ENCODE peak calls at places on chromosomes 5 and 9, in five cellular contexts. One of them, this sample, is unnamed.

GRCh38 chr5:134345996-134346395 is 21.0 kb downstream of the CDKL3 start:
- DNase-seq in OCI-LY7: no peak
- DNase-seq in GM12864: no peak
- DNase-seq in colonic mucosa: no peak
- DNase-seq in dorsolateral prefrontal cortex: no peak
- DNase-seq in this sample: no peak

GRCh38 chr9:130304141-130304540 is 38.6 kb downstream of the HMCN2 start:
- DNase-seq in GM12864: no peak
- DNase-seq in dorsolateral prefrontal cortex: no peak
- DNase-seq in colonic mucosa: no peak
- DNase-seq in OCI-LY7: no peak
- DNase-seq in this sample: no peak

GRCh38 chr9:5626727-5627634 is 1.9 kb upstream of the RIC1 start:
- DNase-seq in OCI-LY7: peak
- DNase-seq in GM12864: peak
- DNase-seq in dorsolateral prefrontal cortex: no peak
- DNase-seq in colonic mucosa: peak
- DNase-seq in this sample: peak

GRCh38 chr5:39850291-39850690 is 425.5 kb upstream of the DAB2 start:
- DNase-seq in OCI-LY7: no peak
- DNase-seq in GM12864: no peak
- DNase-seq in dorsolateral prefrontal cortex: no peak
- DNase-seq in colonic mucosa: no peak
- DNase-seq in this sample: no peak

GRCh38 chr5:174319551-174319950 is 274.0 kb downstream of the NSG2 start:
- DNase-seq in dorsolateral prefrontal cortex: no peak
- DNase-seq in GM12864: no peak
- DNase-seq in colonic mucosa: no peak
- DNase-seq in OCI-LY7: no peak
- DNase-seq in this sample: no peak

GRCh38 chr9:14383296-14383695 is 69.4 kb upstream of the NFIB start:
- DNase-seq in GM12864: no peak
- DNase-seq in colonic mucosa: no peak
- DNase-seq in dorsolateral prefrontal cortex: no peak
- DNase-seq in OCI-LY7: no peak
- DNase-seq in this sample: no peak

GRCh38 chr9:129703121-129703520 is 37.7 kb downstream of the PRRX2 start:
- DNase-seq in colonic mucosa: no peak
- DNase-seq in OCI-LY7: no peak
- DNase-seq in dorsolateral prefrontal cortex: no peak
- DNase-seq in GM12864: no peak
- DNase-seq in this sample: no peak

GRCh38 chr5:19240150-19240549 is 747.9 kb downstream of the CDH18 start:
- DNase-seq in GM12864: no peak
- DNase-seq in OCI-LY7: no peak
- DNase-seq in dorsolateral prefrontal cortex: no peak
- DNase-seq in colonic mucosa: no peak
- DNase-seq in this sample: no peak

GRCh38 chr9:128689293-128689770 is 310 bp downstream of the SET start:
- DNase-seq in OCI-LY7: no peak
- DNase-seq in colonic mucosa: peak
- DNase-seq in GM12864: no peak
- DNase-seq in dorsolateral prefrontal cortex: peak
- DNase-seq in this sample: no peak

GRCh38 chr9:2565676-2566340 is 55.8 kb upstream of the VLDLR start:
- DNase-seq in dorsolateral prefrontal cortex: no peak
- DNase-seq in colonic mucosa: no peak
- DNase-seq in OCI-LY7: no peak
- DNase-seq in GM12864: no peak
- DNase-seq in this sample: no peak

GRCh38 chr5:179840321-179840720 is 18.3 kb downstream of the MRNIP start:
- DNase-seq in colonic mucosa: no peak
- DNase-seq in GM12864: no peak
- DNase-seq in dorsolateral prefrontal cortex: no peak
- DNase-seq in OCI-LY7: no peak
- DNase-seq in this sample: no peak

GRCh38 chr9:23622396-23622795 is 203.6 kb downstream of the ELAVL2 start:
- DNase-seq in OCI-LY7: no peak
- DNase-seq in dorsolateral prefrontal cortex: no peak
- DNase-seq in colonic mucosa: no peak
- DNase-seq in GM12864: no peak
- DNase-seq in this sample: no peak

GRCh38 chr5:110851357-110851756 is 112.5 kb downstream of the SLC25A46 start:
- DNase-seq in OCI-LY7: no peak
- DNase-seq in colonic mucosa: no peak
- DNase-seq in GM12864: no peak
- DNase-seq in dorsolateral prefrontal cortex: no peak
- DNase-seq in this sample: no peak

GRCh38 chr9:119026120-119026519 is 343.1 kb downstream of the BRINP1 start:
- DNase-seq in dorsolateral prefrontal cortex: peak
- DNase-seq in GM12864: no peak
- DNase-seq in colonic mucosa: no peak
- DNase-seq in OCI-LY7: no peak
- DNase-seq in this sample: no peak

GRCh38 chr5:113917997-113918396 is 404.5 kb downstream of the YTHDC2 start:
- DNase-seq in OCI-LY7: no peak
- DNase-seq in colonic mucosa: no peak
- DNase-seq in GM12864: no peak
- DNase-seq in dorsolateral prefrontal cortex: no peak
- DNase-seq in this sample: no peak

GRCh38 chr5:109844148-109844547 is 154.4 kb downstream of the MAN2A1 start:
- DNase-seq in GM12864: no peak
- DNase-seq in dorsolateral prefrontal cortex: no peak
- DNase-seq in OCI-LY7: no peak
- DNase-seq in colonic mucosa: no peak
- DNase-seq in this sample: no peak

GRCh38 chr5:35803221-35803651 is 53.5 kb upstream of the IL7R start:
- DNase-seq in GM12864: no peak
- DNase-seq in colonic mucosa: no peak
- DNase-seq in OCI-LY7: peak
- DNase-seq in dorsolateral prefrontal cortex: peak
- DNase-seq in this sample: peak

GRCh38 chr9:132994410-132995120 is 16.1 kb downstream of the GFI1B start:
- DNase-seq in colonic mucosa: peak
- DNase-seq in GM12864: peak
- DNase-seq in OCI-LY7: peak
- DNase-seq in dorsolateral prefrontal cortex: no peak
- DNase-seq in this sample: peak

GRCh38 chr9:15189491-15189890 is 117.5 kb downstream of the TTC39B start:
- DNase-seq in dorsolateral prefrontal cortex: no peak
- DNase-seq in OCI-LY7: no peak
- DNase-seq in colonic mucosa: no peak
- DNase-seq in GM12864: no peak
- DNase-seq in this sample: no peak

GRCh38 chr5:170355601-170356098 is 33.5 kb downstream of the KCNMB1 start:
- DNase-seq in OCI-LY7: no peak
- DNase-seq in colonic mucosa: no peak
- DNase-seq in GM12864: no peak
- DNase-seq in dorsolateral prefrontal cortex: no peak
- DNase-seq in this sample: no peak

GRCh38 chr5:20028506-20028905 is 40.5 kb upstream of the CDH18 start:
- DNase-seq in OCI-LY7: no peak
- DNase-seq in GM12864: no peak
- DNase-seq in colonic mucosa: no peak
- DNase-seq in dorsolateral prefrontal cortex: no peak
- DNase-seq in this sample: no peak

GRCh38 chr5:170503970-170504525 is at the start of gene KCNIP1:
- DNase-seq in GM12864: no peak
- DNase-seq in dorsolateral prefrontal cortex: peak
- DNase-seq in OCI-LY7: no peak
- DNase-seq in colonic mucosa: no peak
- DNase-seq in this sample: no peak

GRCh38 chr5:524442-525163 is at the start of gene SLC9A3:
- DNase-seq in dorsolateral prefrontal cortex: no peak
- DNase-seq in colonic mucosa: no peak
- DNase-seq in GM12864: no peak
- DNase-seq in OCI-LY7: no peak
- DNase-seq in this sample: no peak

GRCh38 chr5:128674837-128675446 is 136.9 kb upstream of the FBN2 start:
- DNase-seq in OCI-LY7: peak
- DNase-seq in colonic mucosa: peak
- DNase-seq in GM12864: no peak
- DNase-seq in dorsolateral prefrontal cortex: no peak
- DNase-seq in this sample: peak

GRCh38 chr5:158623971-158624370 is 475.7 kb downstream of the EBF1 start:
- DNase-seq in colonic mucosa: no peak
- DNase-seq in dorsolateral prefrontal cortex: no peak
- DNase-seq in OCI-LY7: no peak
- DNase-seq in GM12864: no peak
- DNase-seq in this sample: no peak

GRCh38 chr5:169656125-169656990 is 19.3 kb downstream of the DOCK2 start:
- DNase-seq in GM12864: peak
- DNase-seq in dorsolateral prefrontal cortex: no peak
- DNase-seq in OCI-LY7: no peak
- DNase-seq in colonic mucosa: no peak
- DNase-seq in this sample: peak

GRCh38 chr9:88772602-88773001 is 218.7 kb upstream of the S1PR3 start:
- DNase-seq in colonic mucosa: no peak
- DNase-seq in dorsolateral prefrontal cortex: no peak
- DNase-seq in GM12864: no peak
- DNase-seq in OCI-LY7: no peak
- DNase-seq in this sample: no peak

GRCh38 chr9:78311075-78311474 is 14.2 kb downstream of the PSAT1 start:
- DNase-seq in dorsolateral prefrontal cortex: no peak
- DNase-seq in OCI-LY7: no peak
- DNase-seq in GM12864: no peak
- DNase-seq in colonic mucosa: no peak
- DNase-seq in this sample: no peak

GRCh38 chr5:141969783-141970741 is 1.2 kb downstream of the RNF14 start:
- DNase-seq in GM12864: no peak
- DNase-seq in dorsolateral prefrontal cortex: no peak
- DNase-seq in colonic mucosa: no peak
- DNase-seq in OCI-LY7: peak
- DNase-seq in this sample: peak

GRCh38 chr9:4887556-4887955 is 94.8 kb downstream of the RCL1 start:
- DNase-seq in GM12864: no peak
- DNase-seq in colonic mucosa: no peak
- DNase-seq in dorsolateral prefrontal cortex: peak
- DNase-seq in OCI-LY7: no peak
- DNase-seq in this sample: no peak

GRCh38 chr9:26266111-26266791 is 588.0 kb upstream of the TUSC1 start:
- DNase-seq in dorsolateral prefrontal cortex: no peak
- DNase-seq in GM12864: no peak
- DNase-seq in OCI-LY7: no peak
- DNase-seq in colonic mucosa: no peak
- DNase-seq in this sample: no peak

GRCh38 chr9:134403682-134404301 is 77.5 kb downstream of the RXRA start:
- DNase-seq in dorsolateral prefrontal cortex: peak
- DNase-seq in colonic mucosa: peak
- DNase-seq in OCI-LY7: no peak
- DNase-seq in GM12864: no peak
- DNase-seq in this sample: peak

GRCh38 chr9:93579711-93580516 is 3.5 kb downstream of the PHF2 start:
- DNase-seq in OCI-LY7: no peak
- DNase-seq in colonic mucosa: no peak
- DNase-seq in GM12864: no peak
- DNase-seq in dorsolateral prefrontal cortex: no peak
- DNase-seq in this sample: no peak
- H3K4me3 ChIP-seq in OCI-LY7: no peak
- H3K4me3 ChIP-seq in colonic mucosa: no peak
- H3K4me3 ChIP-seq in GM12864: no peak
- H3K4me3 ChIP-seq in dorsolateral prefrontal cortex: no peak
- H3K4me3 ChIP-seq in this sample: no peak

DNA sequence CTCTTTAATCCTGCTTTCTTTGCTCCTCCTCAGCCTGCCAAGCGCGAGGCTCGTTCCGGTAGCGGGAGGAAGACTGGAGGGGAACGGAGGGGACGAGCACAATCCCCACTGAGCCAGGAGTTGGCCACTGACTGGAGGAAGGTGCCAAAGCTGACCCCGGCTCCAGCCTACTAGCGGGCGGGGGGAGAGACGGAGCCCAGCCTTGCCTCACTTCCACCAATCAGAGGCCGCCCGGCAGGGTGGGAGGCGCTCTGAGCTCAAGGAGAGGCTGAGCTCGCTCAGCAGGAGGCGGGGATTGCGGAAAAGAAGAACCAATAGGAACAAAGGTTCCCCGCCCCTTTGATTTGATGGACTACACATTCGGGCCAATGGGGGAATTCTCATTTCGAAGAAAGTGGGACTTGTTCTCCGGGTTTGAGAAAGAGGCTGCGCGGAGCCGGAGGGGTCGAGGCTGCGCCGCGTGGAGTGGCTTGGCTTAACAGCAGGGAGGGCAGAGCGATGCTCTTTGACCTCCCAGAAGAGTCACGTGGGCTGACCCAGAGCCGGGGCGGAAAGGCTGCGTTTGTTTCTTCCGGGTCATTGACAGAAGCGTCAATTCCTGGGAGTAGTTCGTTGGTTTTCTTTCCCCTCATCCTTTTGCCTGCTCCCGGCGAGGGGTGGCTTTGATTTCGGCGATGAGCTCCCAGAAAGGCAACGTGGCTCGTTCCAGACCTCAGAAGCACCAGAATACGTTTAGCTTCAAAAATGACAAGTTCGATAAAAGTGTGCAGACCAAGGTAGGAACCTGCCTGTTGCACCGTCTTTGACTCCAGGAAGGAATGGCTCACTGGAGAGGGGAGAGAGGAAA is at the start of the genes ABHD17B and C9orf85:
- DNase-seq in GM12864: peak
- DNase-seq in colonic mucosa: peak
- DNase-seq in OCI-LY7: peak
- DNase-seq in dorsolateral prefrontal cortex: peak
- DNase-seq in this sample: peak
- TF ChIP-seq CTCF in GM12864: no peak
- TF ChIP-seq CTCF in colonic mucosa: no peak
- TF ChIP-seq CTCF in OCI-LY7: no peak
- TF ChIP-seq CTCF in dorsolateral prefrontal cortex: no peak
- TF ChIP-seq CTCF in this sample: no peak

DNA sequence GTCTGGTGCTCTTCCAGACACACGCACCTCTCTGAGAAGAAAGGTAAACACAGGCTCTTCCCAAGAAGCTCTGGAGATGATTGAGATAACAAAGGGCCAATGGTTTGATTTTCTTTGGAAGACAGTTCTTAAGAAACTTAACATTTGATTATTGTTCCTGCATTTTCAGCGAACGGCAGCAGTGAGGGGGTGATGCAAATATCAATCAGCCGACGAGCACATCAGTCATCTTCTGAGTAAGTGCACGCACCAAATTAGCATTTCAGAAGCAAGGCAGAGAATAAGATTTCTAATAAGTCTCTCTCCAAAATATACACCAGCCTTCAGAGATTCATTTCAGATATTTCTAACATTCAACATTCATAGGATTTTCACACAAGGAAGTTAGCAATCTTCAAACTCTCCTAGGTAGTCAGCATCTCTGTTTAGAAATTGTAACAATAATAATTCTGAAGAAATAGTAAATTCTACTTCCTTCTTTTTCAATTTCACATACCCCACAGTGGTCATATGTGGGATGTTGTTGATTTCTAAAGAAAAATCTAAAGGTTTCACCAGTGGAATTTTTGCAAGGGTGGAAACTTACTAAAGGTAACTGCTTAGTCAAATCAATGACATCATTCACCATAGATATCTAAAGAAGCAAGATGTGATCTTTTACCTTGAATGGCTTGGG is 250.3 kb downstream of the SEC61B start:
- DNase-seq in GM12864: no peak
- DNase-seq in OCI-LY7: no peak
- DNase-seq in colonic mucosa: no peak
- DNase-seq in dorsolateral prefrontal cortex: no peak
- DNase-seq in this sample: no peak
- H3K4me3 ChIP-seq in GM12864: no peak
- H3K4me3 ChIP-seq in OCI-LY7: no peak
- H3K4me3 ChIP-seq in colonic mucosa: no peak
- H3K4me3 ChIP-seq in dorsolateral prefrontal cortex: no peak
- H3K4me3 ChIP-seq in this sample: no peak

GRCh38 chr5:173091981-173092380 is 35.8 kb downstream of the CREBRF start:
- DNase-seq in GM12864: no peak
- DNase-seq in OCI-LY7: no peak
- DNase-seq in dorsolateral prefrontal cortex: no peak
- DNase-seq in colonic mucosa: no peak
- DNase-seq in this sample: no peak
- TF ChIP-seq CTCF in GM12864: no peak
- TF ChIP-seq CTCF in OCI-LY7: no peak
- TF ChIP-seq CTCF in dorsolateral prefrontal cortex: no peak
- TF ChIP-seq CTCF in colonic mucosa: no peak
- TF ChIP-seq CTCF in this sample: no peak

This sample was measured in GM12865.